ENCODE peak calls at places on chromosome 10, in seven cellular contexts. C, Q, I, B, K, V and S are unnamed samples.

GRCh38 chr10:58963101-58963534 is 213.3 kb upstream of the PHYHIPL start:
- DNase-seq in B (no peak), V (no peak), C (no peak), I (no peak), K (no peak), Q (no peak), S (peak; percentile 55)

GRCh38 chr10:18224626-18225445 is 84.6 kb downstream of the CACNB2 start:
- DNase-seq in K (no peak), I (no peak), B (no peak), V (no peak), C (no peak), Q (no peak), S (peak; percentile 62)

GRCh38 chr10:34918896-34919295 is 103.8 kb upstream of the PARD3 start:
- DNase-seq in B (no peak), C (no peak), K (no peak), V (no peak), I (no peak), Q (no peak), S (peak; percentile 67)

GRCh38 chr10:22568928-22569327 is 145.4 kb downstream of the PIP4K2A start:
- DNase-seq in I (no peak), Q (no peak), K (no peak), C (no peak), V (no peak), B (no peak), S (no peak)

GRCh38 chr10:80170641-80171040 is 34.7 kb downstream of the ANXA11 start:
- DNase-seq in C (no peak), K (no peak), Q (no peak), B (no peak), I (no peak), V (no peak), S (no peak)

GRCh38 chr10:5632430-5632829 is 34.0 kb downstream of the ASB13 start:
- DNase-seq in B (no peak), K (no peak), V (no peak), C (no peak), Q (no peak), I (no peak), S (no peak)

GRCh38 chr10:70541738-70542564 is 60.6 kb downstream of the PRF1 start:
- DNase-seq in C (no peak), Q (no peak), V (no peak), I (no peak), K (no peak), B (no peak), S (no peak)

GRCh38 chr10:101001225-101002035 is 1.8 kb downstream of the LZTS2 start:
- DNase-seq in I (no peak), C (no peak), V (no peak), B (peak; percentile 92), Q (no peak), K (no peak), S (no peak)

GRCh38 chr10:43026039-43026973 is 50.6 kb upstream of the RET start:
- DNase-seq in K (no peak), V (no peak), Q (no peak), I (no peak), B (peak; percentile 13), C (peak; percentile 3), S (no peak)

GRCh38 chr10:48976208-48976607 is 36.6 kb upstream of the LRRC18 start:
- DNase-seq in K (no peak), C (no peak), I (no peak), B (peak; percentile 8), V (peak; percentile 5), Q (no peak), S (peak; percentile 0)

GRCh38 chr10:31912898-31913847 is 15.5 kb downstream of the ARHGAP12 start:
- DNase-seq in Q (no peak), B (peak; percentile 30), C (peak; percentile 52), I (no peak), V (no peak), K (no peak), S (no peak)

GRCh38 chr10:62916157-62916603 is 100.0 kb upstream of the EGR2 start:
- DNase-seq in B (peak; percentile 57), K (peak; percentile 23), I (no peak), V (no peak), C (no peak), Q (no peak), S (no peak)

GRCh38 chr10:114301951-114302710 is 63.1 kb downstream of the VWA2 start:
- DNase-seq in K (no peak), V (no peak), Q (no peak), I (no peak), C (no peak), B (no peak), S (no peak)

GRCh38 chr10:96651998-96652431 is 65.2 kb upstream of the TM9SF3 start:
- DNase-seq in B (no peak), C (no peak), I (peak; percentile 16), Q (no peak), V (peak; percentile 14), K (no peak), S (no peak)

GRCh38 chr10:1576467-1577259 is 160.7 kb downstream of the ADARB2 start:
- DNase-seq in I (no peak), B (no peak), Q (no peak), V (no peak), C (no peak), K (no peak), S (no peak)

GRCh38 chr10:28806951-28807759 is 129.8 kb downstream of the BAMBI start:
- DNase-seq in K (no peak), V (no peak), Q (no peak), C (no peak), B (no peak), I (no peak), S (peak; percentile 49)

GRCh38 chr10:99941942-99942835 is 67.6 kb downstream of the DNMBP start:
- DNase-seq in C (no peak), K (no peak), B (peak; percentile 47), I (no peak), Q (no peak), V (no peak), S (no peak)

GRCh38 chr10:69047111-69047837 is 40.6 kb upstream of the SRGN start:
- DNase-seq in K (no peak), Q (no peak), I (no peak), V (no peak), B (no peak), C (no peak), S (no peak)

GRCh38 chr10:7264313-7264741 is 146.5 kb downstream of the SFMBT2 start:
- DNase-seq in B (no peak), Q (no peak), I (no peak), V (no peak), K (no peak), C (no peak), S (no peak)

GRCh38 chr10:94963901-94964300 is 25.4 kb downstream of the CYP2C9 start:
- DNase-seq in I (no peak), C (peak; percentile 22), V (peak; percentile 0), K (peak; percentile 1), B (peak; percentile 30), Q (no peak), S (peak; percentile 50)

GRCh38 chr10:78312197-78313046 is 278.8 kb downstream of the RPS24 start:
- DNase-seq in V (no peak), Q (no peak), I (no peak), C (no peak), B (no peak), K (no peak), S (no peak)